ENCODE peak calls at places on chromosomes 12 and 14, in ten cellular contexts. N is tibial nerve, A is sigmoid colon, Q is heart left ventricle, O is A549, J is IMR-90, D is HCT116, X is uterus, P is testis, T is GM12891. Z is an unnamed sample.

GRCh38 chr12:90338365-90338764 is 616.6 kb downstream of the CCER1 start:
- DNase-seq in O (no peak), J (no peak), P (no peak), A (no peak), Q (no peak), T (no peak), X (no peak), D (no peak), N (no peak), Z (no peak)

GRCh38 chr12:132506730-132507538 is 17.0 kb downstream of the FBRSL1 start:
- DNase-seq in P (peak), D (no peak), N (peak), Q (peak), J (peak), T (peak), O (no peak), A (peak), X (peak), Z (peak)

GRCh38 chr14:61596985-61597384 is 98.3 kb upstream of the HIF1A start:
- DNase-seq in N (no peak), T (no peak), Q (no peak), X (no peak), A (no peak), J (no peak), D (no peak), P (no peak), O (no peak), Z (no peak)

GRCh38 chr12:122006186-122006926 is 15.3 kb upstream of the BCL7A start:
- DNase-seq in O (no peak), J (no peak), N (no peak), X (no peak), P (no peak), Q (no peak), T (no peak), D (no peak), A (no peak), Z (no peak)

GRCh38 chr12:10191865-10192264 is 13.0 kb downstream of the TMEM52B start:
- DNase-seq in O (no peak), X (no peak), J (peak), P (no peak), Q (no peak), A (no peak), N (no peak), T (no peak), D (no peak), Z (no peak)

GRCh38 chr12:45216297-45216982 is 545 bp downstream of the ANO6 start:
- DNase-seq in A (peak), Q (peak), D (no peak), J (peak), O (peak), P (peak), N (peak), X (peak), T (peak), Z (peak)

GRCh38 chr14:105022276-105022670 is 1.4 kb upstream of the CDCA4 start:
- DNase-seq in D (no peak), T (no peak), O (no peak), A (no peak), P (no peak), X (no peak), J (no peak), N (no peak), Q (no peak), Z (no peak)

GRCh38 chr14:56378474-56378873 is 201.1 kb upstream of the TMEM260 start:
- DNase-seq in O (no peak), J (peak), X (no peak), P (no peak), N (no peak), T (no peak), A (no peak), D (no peak), Q (no peak), Z (no peak)

GRCh38 chr12:7146228-7146627 is 16.1 kb downstream of the CLSTN3 start:
- DNase-seq in Q (no peak), D (no peak), N (no peak), A (no peak), T (no peak), P (no peak), X (no peak), J (no peak), O (no peak), Z (no peak)

GRCh38 chr12:18462437-18462836 is 201.1 kb downstream of the PIK3C2G start:
- DNase-seq in X (no peak), D (no peak), N (no peak), O (no peak), J (peak), Q (no peak), A (no peak), T (no peak), P (no peak), Z (no peak)

GRCh38 chr12:89351489-89352241 is 636 bp downstream of the DUSP6 start:
- DNase-seq in N (no peak), X (no peak), O (peak), J (peak), A (peak), D (no peak), Q (peak), T (peak), P (peak), Z (peak)

GRCh38 chr12:80837342-80837978 is 100.3 kb downstream of the LIN7A start:
- DNase-seq in D (peak), P (peak), Q (no peak), T (no peak), X (peak), J (peak), O (peak), N (peak), A (no peak), Z (peak)

GRCh38 chr12:11615481-11615880 is 34.0 kb upstream of the ETV6 start:
- DNase-seq in A (no peak), P (no peak), T (no peak), X (no peak), O (no peak), J (no peak), N (no peak), D (no peak), Q (no peak), Z (no peak)

GRCh38 chr14:105525861-105526780 is at the start of gene TMEM121:
- DNase-seq in X (no peak), J (no peak), A (no peak), O (peak), P (peak), Q (no peak), N (no peak), T (no peak), D (no peak), Z (peak)

GRCh38 chr12:479161-479560 is 19.4 kb downstream of the B4GALNT3 start:
- DNase-seq in J (no peak), X (no peak), D (no peak), A (no peak), P (no peak), Q (no peak), T (no peak), N (no peak), O (no peak), Z (no peak)

GRCh38 chr12:65532162-65532561 is 253.7 kb downstream of the MSRB3 start:
- DNase-seq in X (no peak), D (no peak), J (peak), T (no peak), Q (no peak), N (no peak), O (no peak), P (no peak), A (no peak), Z (no peak)

GRCh38 chr12:94994312-94994711 is 9.2 kb downstream of the NDUFA12 start:
- DNase-seq in O (peak), Q (no peak), P (no peak), J (peak), T (no peak), D (peak), X (no peak), A (no peak), N (no peak), Z (no peak)

GRCh38 chr12:120252071-120252906 is 13.2 kb downstream of the PXN start:
- DNase-seq in D (no peak), T (no peak), O (no peak), X (no peak), N (no peak), J (no peak), Q (no peak), P (no peak), A (no peak), Z (no peak)

GRCh38 chr14:92615451-92615850 is 101.9 kb downstream of the RIN3 start:
- DNase-seq in J (no peak), D (no peak), X (no peak), T (no peak), Q (no peak), O (no peak), N (no peak), A (no peak), P (no peak), Z (no peak)

GRCh38 chr14:76829650-76830421 is 3.6 kb downstream of the LRRC74A start:
- DNase-seq in Q (peak), P (peak), N (peak), J (no peak), X (no peak), O (no peak), T (no peak), A (peak), D (no peak), Z (no peak)

GRCh38 chr14:32137313-32137712 is 60.2 kb downstream of the ARHGAP5 start:
- DNase-seq in P (no peak), N (no peak), T (no peak), Q (no peak), O (no peak), X (no peak), J (no peak), A (no peak), D (no peak), Z (no peak)
- TF ChIP-seq POLR2A in P (no peak), N (no peak), T (no peak), Q (no peak), O (no peak), X (no peak), J (no peak), A (no peak), D (no peak), Z (no peak)

GRCh38 chr12:41151789-41152188 is 36.3 kb upstream of the PDZRN4 start:
- DNase-seq in A (no peak), T (no peak), J (no peak), Q (no peak), N (no peak), D (no peak), O (peak), P (no peak), X (no peak), Z (no peak)
- TF ChIP-seq POLR2A in A (no peak), T (no peak), J (no peak), Q (no peak), N (no peak), D (no peak), O (no peak), P (no peak), X (no peak), Z (no peak)

DNA sequence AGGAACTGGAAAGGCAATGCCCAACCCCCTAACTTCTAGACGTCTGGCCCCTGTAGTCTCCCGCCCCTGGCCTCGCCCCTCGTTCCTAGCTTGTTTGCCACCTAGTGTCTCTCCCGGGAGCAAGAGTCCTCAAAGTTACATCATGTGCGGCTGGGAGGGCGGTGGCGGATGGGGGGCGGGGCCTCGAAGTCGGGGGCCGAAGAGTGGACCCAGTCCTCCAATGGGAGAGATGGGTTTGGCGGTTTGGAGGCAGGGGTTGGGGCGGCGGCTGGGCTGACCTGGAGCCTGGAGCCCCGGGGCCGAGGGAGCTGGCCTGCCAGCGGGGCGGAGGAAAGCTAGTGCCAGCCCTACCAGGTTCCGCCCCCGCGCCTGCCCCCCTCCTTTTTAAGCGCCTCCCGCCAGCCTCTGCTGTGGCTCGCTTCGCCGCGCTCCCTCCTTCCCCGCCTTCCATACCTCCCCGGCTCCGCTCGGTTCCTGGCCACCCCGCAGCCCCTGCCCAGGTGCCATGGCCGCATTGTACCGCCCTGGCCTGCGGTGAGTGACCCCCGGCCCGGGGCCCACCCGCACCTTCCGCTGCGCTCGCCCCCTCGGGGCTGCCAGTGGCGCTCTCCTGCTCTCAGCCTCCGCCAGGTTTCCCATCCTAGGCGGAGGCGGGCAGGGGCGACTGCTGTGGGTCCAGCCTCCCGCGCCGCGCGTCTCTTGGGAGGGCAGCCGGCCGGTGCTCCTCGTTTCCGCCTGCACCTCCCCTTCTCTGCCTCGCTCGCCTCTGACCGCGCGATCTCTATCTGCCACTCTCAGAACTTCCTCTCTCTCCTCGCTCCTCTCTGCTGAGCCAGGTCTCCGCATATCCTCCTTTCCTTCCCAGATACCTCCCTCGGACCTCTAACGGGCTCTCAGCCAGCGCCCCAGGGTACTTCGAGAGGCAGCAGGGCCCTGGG is at the start of gene PCK2:
- DNase-seq in Q (peak), J (peak), P (peak), X (peak), T (peak), A (peak), D (peak), O (peak), N (peak), Z (peak)
- TF ChIP-seq POLR2A in Q (peak), J (peak), P (no peak), X (no peak), T (peak), A (no peak), D (peak), O (peak), N (peak), Z (peak)

GRCh38 chr14:49673586-49673985 is 14.4 kb downstream of the POLE2 start:
- DNase-seq in J (no peak), O (no peak), D (no peak), A (no peak), N (no peak), X (no peak), Q (no peak), P (no peak), T (no peak), Z (no peak)

GRCh38 chr14:49679271-49679670 is 8.7 kb downstream of the POLE2 start:
- DNase-seq in D (no peak), N (no peak), Q (no peak), J (peak), P (no peak), A (no peak), X (no peak), T (no peak), O (no peak), Z (no peak)

GRCh38 chr14:49677643-49678042 is 10.4 kb downstream of the POLE2 start:
- DNase-seq in Q (no peak), D (no peak), T (no peak), A (no peak), O (peak), P (no peak), J (no peak), N (no peak), X (no peak), Z (peak)
- TF ChIP-seq POLR2A in Q (no peak), D (no peak), T (no peak), A (no peak), O (no peak), P (no peak), J (no peak), N (no peak), X (no peak), Z (no peak)

GRCh38 chr12:53995311-53996187 is 4.4 kb upstream of the HOXC9 start:
- DNase-seq in X (no peak), D (no peak), N (no peak), T (no peak), J (no peak), A (no peak), O (no peak), P (no peak), Q (peak), Z (no peak)
- TF ChIP-seq POLR2A in X (no peak), D (peak), N (peak), T (no peak), J (no peak), A (no peak), O (peak), P (no peak), Q (no peak), Z (no peak)

Z was measured in erythroblast.